ENCODE peak calls at places on chromosome 20, in four cellular contexts. One of them, this sample, is unnamed.

GRCh38 chr20:52497731-52498130 is 306.2 kb upstream of the ZFP64 start:
- DNase-seq in K562: no peak
- DNase-seq in NCI-H446 treated with DMSO at 0.1 percent for 48 hours: no peak
- DNase-seq in activated T-helper 1 cell treated with Interleukin-2 at 50 U/mL for 16 hours: no peak
- DNase-seq in this sample: no peak

GRCh38 chr20:6942266-6942665 is 174.8 kb downstream of the BMP2 start:
- DNase-seq in NCI-H446 treated with DMSO at 0.1 percent for 48 hours: no peak
- DNase-seq in activated T-helper 1 cell treated with Interleukin-2 at 50 U/mL for 16 hours: no peak
- DNase-seq in K562: no peak
- DNase-seq in this sample: no peak

GRCh38 chr20:48283470-48284110 is 498.3 kb upstream of the SULF2 start:
- DNase-seq in NCI-H446 treated with DMSO at 0.1 percent for 48 hours: no peak
- DNase-seq in K562: no peak
- DNase-seq in activated T-helper 1 cell treated with Interleukin-2 at 50 U/mL for 16 hours: no peak
- DNase-seq in this sample: no peak

GRCh38 chr20:62977613-62978558 is 25.4 kb downstream of the SLC17A9 start:
- DNase-seq in NCI-H446 treated with DMSO at 0.1 percent for 48 hours: no peak
- DNase-seq in activated T-helper 1 cell treated with Interleukin-2 at 50 U/mL for 16 hours: peak
- DNase-seq in K562: peak
- DNase-seq in this sample: peak

GRCh38 chr20:58688838-58689237 is 3.8 kb upstream of the NPEPL1 start:
- DNase-seq in K562: no peak
- DNase-seq in activated T-helper 1 cell treated with Interleukin-2 at 50 U/mL for 16 hours: no peak
- DNase-seq in NCI-H446 treated with DMSO at 0.1 percent for 48 hours: no peak
- DNase-seq in this sample: no peak

GRCh38 chr20:3262566-3262965 is 23.6 kb upstream of the SLC4A11 start:
- DNase-seq in activated T-helper 1 cell treated with Interleukin-2 at 50 U/mL for 16 hours: no peak
- DNase-seq in K562: no peak
- DNase-seq in NCI-H446 treated with DMSO at 0.1 percent for 48 hours: no peak
- DNase-seq in this sample: no peak

GRCh38 chr20:34364013-34364382 is 925 bp downstream of the ITCH start:
- DNase-seq in K562: no peak
- DNase-seq in activated T-helper 1 cell treated with Interleukin-2 at 50 U/mL for 16 hours: no peak
- DNase-seq in NCI-H446 treated with DMSO at 0.1 percent for 48 hours: no peak
- DNase-seq in this sample: no peak

GRCh38 chr20:4548552-4548951 is 173.2 kb upstream of the PRND start:
- DNase-seq in K562: no peak
- DNase-seq in NCI-H446 treated with DMSO at 0.1 percent for 48 hours: no peak
- DNase-seq in activated T-helper 1 cell treated with Interleukin-2 at 50 U/mL for 16 hours: no peak
- DNase-seq in this sample: no peak

GRCh38 chr20:49230575-49231211 is 11.5 kb downstream of the DDX27 start:
- DNase-seq in activated T-helper 1 cell treated with Interleukin-2 at 50 U/mL for 16 hours: no peak
- DNase-seq in K562: no peak
- DNase-seq in NCI-H446 treated with DMSO at 0.1 percent for 48 hours: no peak
- DNase-seq in this sample: no peak

GRCh38 chr20:63699466-63700198 is 3.2 kb downstream of the TNFRSF6B start:
- DNase-seq in activated T-helper 1 cell treated with Interleukin-2 at 50 U/mL for 16 hours: no peak
- DNase-seq in NCI-H446 treated with DMSO at 0.1 percent for 48 hours: no peak
- DNase-seq in K562: peak
- DNase-seq in this sample: no peak

GRCh38 chr20:4082406-4083102 is 67.2 kb upstream of the RNF24 start:
- DNase-seq in activated T-helper 1 cell treated with Interleukin-2 at 50 U/mL for 16 hours: peak
- DNase-seq in K562: peak
- DNase-seq in NCI-H446 treated with DMSO at 0.1 percent for 48 hours: no peak
- DNase-seq in this sample: no peak

GRCh38 chr20:52926505-52926904 is 45.7 kb upstream of the TSHZ2 start:
- DNase-seq in NCI-H446 treated with DMSO at 0.1 percent for 48 hours: no peak
- DNase-seq in activated T-helper 1 cell treated with Interleukin-2 at 50 U/mL for 16 hours: no peak
- DNase-seq in K562: no peak
- DNase-seq in this sample: no peak

GRCh38 chr20:58650181-58650775 is 805 bp upstream of the STX16 start:
- DNase-seq in NCI-H446 treated with DMSO at 0.1 percent for 48 hours: no peak
- DNase-seq in K562: peak
- DNase-seq in activated T-helper 1 cell treated with Interleukin-2 at 50 U/mL for 16 hours: no peak
- DNase-seq in this sample: peak

GRCh38 chr20:61597996-61598395 is 345.9 kb downstream of the CDH4 start:
- DNase-seq in activated T-helper 1 cell treated with Interleukin-2 at 50 U/mL for 16 hours: no peak
- DNase-seq in K562: no peak
- DNase-seq in NCI-H446 treated with DMSO at 0.1 percent for 48 hours: no peak
- DNase-seq in this sample: no peak

GRCh38 chr20:25341716-25342680 is 48.6 kb downstream of the ABHD12 start:
- DNase-seq in activated T-helper 1 cell treated with Interleukin-2 at 50 U/mL for 16 hours: no peak
- DNase-seq in K562: no peak
- DNase-seq in NCI-H446 treated with DMSO at 0.1 percent for 48 hours: no peak
- DNase-seq in this sample: no peak

GRCh38 chr20:38861071-38861401 is 55.5 kb downstream of the PPP1R16B start:
- DNase-seq in K562: no peak
- DNase-seq in NCI-H446 treated with DMSO at 0.1 percent for 48 hours: no peak
- DNase-seq in activated T-helper 1 cell treated with Interleukin-2 at 50 U/mL for 16 hours: no peak
- DNase-seq in this sample: no peak

GRCh38 chr20:46951405-46951804 is 56.8 kb downstream of the EYA2 start:
- DNase-seq in K562: no peak
- DNase-seq in NCI-H446 treated with DMSO at 0.1 percent for 48 hours: no peak
- DNase-seq in activated T-helper 1 cell treated with Interleukin-2 at 50 U/mL for 16 hours: no peak
- DNase-seq in this sample: no peak

GRCh38 chr20:41178495-41178894 is 41.2 kb downstream of the PLCG1 start:
- DNase-seq in K562: no peak
- DNase-seq in NCI-H446 treated with DMSO at 0.1 percent for 48 hours: no peak
- DNase-seq in activated T-helper 1 cell treated with Interleukin-2 at 50 U/mL for 16 hours: no peak
- DNase-seq in this sample: no peak

GRCh38 chr20:50188287-50188688 is 2.3 kb upstream of the CEBPB start:
- DNase-seq in NCI-H446 treated with DMSO at 0.1 percent for 48 hours: no peak
- DNase-seq in activated T-helper 1 cell treated with Interleukin-2 at 50 U/mL for 16 hours: no peak
- DNase-seq in K562: no peak
- DNase-seq in this sample: no peak